ENCODE peak calls at places on chromosomes 6 and 20, in four cellular contexts. Y is RWPE2, I is prostate gland, F is cardiac fibroblast. W is an unnamed sample.

GRCh38 chr20:2708073-2708415 is 15.5 kb downstream of the EBF4 start:
- DNase-seq in F (no peak), Y (no peak), I (no peak), W (no peak)

GRCh38 chr20:44097521-44098255 is 89.3 kb downstream of the JPH2 start:
- DNase-seq in Y (peak), I (no peak), F (peak), W (peak)

GRCh38 chr20:14521436-14521835 is 184.0 kb upstream of the FLRT3 start:
- DNase-seq in F (peak), Y (no peak), I (no peak), W (peak)

GRCh38 chr6:109449789-109450673 is 5.5 kb downstream of the MICAL1 start:
- DNase-seq in Y (no peak), I (no peak), F (no peak), W (no peak)

GRCh38 chr20:7516631-7517051 is 423.6 kb downstream of the HAO1 start:
- DNase-seq in F (no peak), Y (no peak), I (no peak), W (no peak)

GRCh38 chr6:143621159-143621873 is 56.4 kb upstream of the PHACTR2 start:
- DNase-seq in I (no peak), Y (no peak), F (no peak), W (no peak)

GRCh38 chr6:15063253-15063853 is 182.5 kb upstream of the JARID2 start:
- DNase-seq in F (peak), Y (no peak), I (no peak), W (peak)

GRCh38 chr6:140670013-140670412 is 1295.6 kb upstream of the CITED2 start:
- DNase-seq in F (peak), I (no peak), Y (no peak), W (peak)

GRCh38 chr20:23152308-23152892 is 66.3 kb upstream of the CD93 start:
- DNase-seq in I (no peak), Y (no peak), F (peak), W (no peak)

GRCh38 chr6:958531-958930 is 265.6 kb upstream of the EXOC2 start:
- DNase-seq in I (no peak), Y (no peak), F (no peak), W (peak)

GRCh38 chr6:167664678-167665445 is 161.8 kb upstream of the AFDN start:
- DNase-seq in I (no peak), Y (no peak), F (no peak), W (no peak)

GRCh38 chr6:170347091-170347490 is 40.5 kb downstream of the FAM120B start:
- DNase-seq in I (no peak), Y (no peak), F (no peak), W (peak)

GRCh38 chr6:160084198-160084776 is 37.3 kb upstream of the SLC22A1 start:
- DNase-seq in I (no peak), Y (no peak), F (no peak), W (no peak)

GRCh38 chr6:140051521-140052455 is 677.3 kb upstream of the CITED2 start:
- DNase-seq in Y (peak), I (no peak), F (peak), W (peak)

GRCh38 chr6:30613251-30614043 is 3.6 kb downstream of the PPP1R10 start:
- DNase-seq in I (no peak), F (peak), Y (no peak), W (peak)

GRCh38 chr6:35386989-35387388 is 44.6 kb downstream of the PPARD start:
- DNase-seq in Y (no peak), F (peak), I (no peak), W (no peak)
- TF ChIP-seq CTCF in Y (no peak), F (no peak), I (no peak), W (no peak)

GRCh38 chr20:33686008-33686983 is at the start of gene E2F1:
- DNase-seq in I (peak), F (peak), Y (peak), W (peak)

GRCh38 chr20:33684533-33685327 is 1.5 kb downstream of the E2F1 start:
- DNase-seq in I (no peak), Y (no peak), F (no peak), W (no peak)

GRCh38 chr20:33687370-33687915 is 1.3 kb upstream of the E2F1 start:
- DNase-seq in I (no peak), F (peak), Y (no peak), W (no peak)

GRCh38 chr20:33686984-33687366 is 790 bp upstream of the E2F1 start:
- DNase-seq in F (no peak), I (no peak), Y (no peak), W (no peak)

DNA sequence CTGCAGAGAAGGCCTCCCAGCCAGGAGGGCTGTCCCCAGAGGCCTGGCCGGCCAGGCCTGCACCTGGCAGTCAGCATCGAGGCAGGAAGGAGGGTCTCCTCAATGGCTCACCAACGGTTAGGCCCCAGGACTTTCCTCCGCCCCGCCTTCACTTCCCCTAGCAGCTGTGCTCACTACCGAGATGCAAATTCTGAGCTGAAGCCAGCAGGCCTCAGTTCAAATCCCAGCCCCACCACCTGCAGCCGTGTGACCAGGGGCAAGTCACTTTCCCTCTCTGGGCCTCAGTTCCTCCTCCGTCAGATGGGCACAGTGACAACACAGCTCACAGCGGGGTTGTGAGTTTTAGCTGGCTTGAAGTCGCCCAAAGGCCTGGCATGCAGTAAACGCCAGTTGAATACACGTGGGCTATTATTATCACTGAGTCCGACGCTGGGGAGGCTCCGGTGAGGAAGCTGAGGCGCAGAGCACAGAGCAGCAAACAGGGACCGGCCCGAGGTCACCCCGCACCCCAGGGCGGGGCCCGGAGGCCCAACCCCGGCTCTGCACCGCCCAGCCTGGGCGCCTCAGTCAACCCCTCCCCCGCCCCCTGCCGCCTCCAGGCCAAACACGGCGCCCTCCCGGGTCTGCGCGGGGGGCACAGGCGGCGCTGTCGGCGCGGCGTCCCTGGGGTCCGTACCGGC is 717 bp downstream of the E2F1 start:
- DNase-seq in F (no peak), Y (peak), I (no peak), W (peak)
- TF ChIP-seq CTCF in F (no peak), Y (no peak), I (no peak), W (no peak)

GRCh38 chr6:12238191-12238590 is 52.0 kb upstream of the EDN1 start:
- DNase-seq in Y (no peak), I (no peak), F (no peak), W (no peak)
- TF ChIP-seq CTCF in Y (no peak), I (no peak), F (no peak), W (no peak)

GRCh38 chr6:37239511-37239910 is 18.1 kb upstream of the TBC1D22B start:
- DNase-seq in I (no peak), F (peak), Y (no peak), W (peak)

GRCh38 chr6:37241131-37241530 is 16.4 kb upstream of the TBC1D22B start:
- DNase-seq in F (no peak), I (no peak), Y (no peak), W (no peak)

GRCh38 chr6:37239950-37240713 is 17.4 kb upstream of the TBC1D22B start:
- DNase-seq in Y (peak), I (peak), F (peak), W (peak)

GRCh38 chr6:37236921-37237320 is 20.7 kb upstream of the TBC1D22B start:
- DNase-seq in I (no peak), F (peak), Y (no peak), W (peak)

GRCh38 chr6:37237789-37238188 is 19.8 kb upstream of the TBC1D22B start:
- DNase-seq in F (no peak), Y (no peak), I (no peak), W (no peak)
- TF ChIP-seq CTCF in F (no peak), Y (no peak), I (no peak), W (no peak)

DNA sequence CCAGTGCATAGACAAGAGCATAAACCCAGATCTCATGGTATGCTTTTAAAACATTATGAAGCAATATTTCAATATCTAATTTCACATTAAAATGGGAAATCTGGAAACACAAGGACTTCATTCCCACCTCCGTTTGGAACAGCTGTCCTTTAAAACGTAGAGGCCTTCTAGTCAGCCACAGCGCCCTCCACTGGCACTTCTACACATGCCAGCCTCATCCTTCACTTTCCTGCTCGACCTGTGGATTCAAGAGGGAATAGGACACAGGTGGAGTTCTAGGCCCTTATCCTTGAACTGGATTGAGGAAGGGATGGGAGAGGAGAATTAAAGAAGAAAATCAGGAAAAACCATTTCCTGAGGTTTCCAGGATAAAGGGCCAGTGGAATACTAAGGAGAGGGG is 85.6 kb downstream of the LYRM4 start:
- DNase-seq in F (peak), I (no peak), Y (no peak), W (no peak)
- TF ChIP-seq CTCF in F (peak), I (no peak), Y (no peak), W (peak)

DNA sequence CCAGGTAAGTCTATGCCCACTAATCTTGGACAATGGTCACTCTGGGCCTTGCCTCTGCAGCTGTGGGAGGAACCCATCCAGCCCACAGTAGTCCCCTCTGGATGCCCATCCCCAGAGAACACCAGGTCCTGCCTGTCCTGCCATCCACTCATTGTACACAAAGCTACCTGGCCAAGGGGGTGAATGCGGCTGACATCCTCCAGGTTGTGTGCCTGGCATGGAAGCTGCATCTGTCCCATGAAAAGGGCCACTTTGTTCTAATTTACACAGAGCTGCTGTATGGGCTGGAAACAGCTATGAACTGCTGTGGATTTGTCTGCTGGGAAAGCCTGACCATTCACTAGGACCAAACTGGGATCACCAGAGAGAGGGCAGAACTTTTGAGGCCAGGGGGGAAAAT is 324.8 kb downstream of the LRFN2 start:
- DNase-seq in F (no peak), Y (no peak), I (no peak), W (no peak)
- TF ChIP-seq CTCF in F (no peak), Y (no peak), I (no peak), W (no peak)